ENCODE peak calls at places on chromosomes 6 and 20, in five cellular contexts. O, T, I, E and Z are unnamed samples.

GRCh38 chr6:111727798-111728197 is 122.1 kb upstream of the TRAF3IP2 start:
- DNase-seq in E (no peak), I (peak), O (no peak), T (no peak), Z (no peak)

GRCh38 chr20:50029697-50030428 is 47.1 kb downstream of the SNAI1 start:
- DNase-seq in O (peak), I (peak), E (no peak), T (no peak), Z (peak)

GRCh38 chr6:99114769-99115406 is 167.1 kb upstream of the FBXL4 start:
- DNase-seq in E (no peak), O (no peak), T (no peak), I (no peak), Z (no peak)

GRCh38 chr6:113381957-113382356 is 475.2 kb upstream of the MARCKS start:
- DNase-seq in T (peak), O (no peak), E (no peak), I (peak), Z (no peak)

GRCh38 chr20:47464380-47465101 is 37.1 kb upstream of the NCOA3 start:
- DNase-seq in E (no peak), T (peak), O (peak), I (peak), Z (peak)

GRCh38 chr20:48632825-48633619 is 194.8 kb downstream of the PREX1 start:
- DNase-seq in E (no peak), T (no peak), I (no peak), O (no peak), Z (no peak)

GRCh38 chr20:37627767-37628130 is 66.1 kb upstream of the CTNNBL1 start:
- DNase-seq in I (no peak), O (no peak), T (no peak), E (no peak), Z (no peak)

GRCh38 chr20:4153661-4154238 is 138.4 kb upstream of the RNF24 start:
- DNase-seq in I (no peak), T (no peak), E (no peak), O (no peak), Z (peak)

GRCh38 chr6:125377621-125378020 is 75.9 kb upstream of the HDDC2 start:
- DNase-seq in T (no peak), I (peak), E (no peak), O (no peak), Z (no peak)

GRCh38 chr6:134041093-134041492 is 11.3 kb downstream of the SLC2A12 start:
- DNase-seq in E (no peak), I (peak), O (no peak), T (no peak), Z (no peak)

GRCh38 chr20:9500121-9500911 is 14.1 kb upstream of the LAMP5 start:
- DNase-seq in T (no peak), I (no peak), E (no peak), O (no peak), Z (no peak)

GRCh38 chr6:56393615-56394612 is 146.5 kb upstream of the COL21A1 start:
- DNase-seq in I (no peak), O (no peak), T (no peak), E (no peak), Z (no peak)

GRCh38 chr6:31418251-31418650 is 14.9 kb downstream of the MICA start:
- DNase-seq in T (no peak), I (no peak), E (peak), O (no peak), Z (no peak)

GRCh38 chr6:14059791-14060436 is 57.7 kb upstream of the CD83 start:
- DNase-seq in T (peak), E (no peak), O (peak), I (peak), Z (no peak)

GRCh38 chr6:89385156-89385667 is 26.9 kb downstream of the RRAGD start:
- DNase-seq in T (no peak), E (no peak), I (no peak), O (no peak), Z (no peak)

GRCh38 chr6:90401933-90402830 is 105.5 kb upstream of the BACH2 start:
- DNase-seq in O (no peak), I (no peak), T (no peak), E (no peak), Z (no peak)

GRCh38 chr20:56439784-56440291 is 27.8 kb downstream of the CASS4 start:
- DNase-seq in E (no peak), I (peak), O (peak), T (peak), Z (no peak)

GRCh38 chr6:42978487-42978792 is 541 bp downstream of the PEX6 start:
- DNase-seq in I (no peak), E (no peak), O (peak), T (peak), Z (no peak)

GRCh38 chr20:62785381-62785780 is 10.9 kb upstream of the MRGBP start:
- DNase-seq in O (no peak), E (no peak), I (no peak), T (no peak), Z (no peak)

GRCh38 chr6:166623318-166623717 is 3.7 kb downstream of the RPS6KA2 start:
- DNase-seq in O (no peak), E (no peak), T (no peak), I (no peak), Z (no peak)

GRCh38 chr6:135655055-135655454 is 157.5 kb upstream of the AHI1 start:
- DNase-seq in I (peak), T (no peak), E (no peak), O (no peak), Z (no peak)

GRCh38 chr6:73624896-73625295 is 28.9 kb downstream of the SLC17A5 start:
- DNase-seq in T (no peak), I (no peak), E (no peak), O (no peak), Z (no peak)

GRCh38 chr6:52548353-52548713 is 28.5 kb downstream of the TRAM2 start:
- DNase-seq in O (no peak), E (no peak), I (no peak), T (no peak), Z (no peak)

GRCh38 chr6:14754636-14755513 is 491.0 kb upstream of the JARID2 start:
- DNase-seq in T (no peak), I (no peak), O (no peak), E (no peak), Z (no peak)

GRCh38 chr6:139891471-139891870 is 517.0 kb upstream of the CITED2 start:
- DNase-seq in E (no peak), I (no peak), T (no peak), O (no peak), Z (no peak)

GRCh38 chr6:89359561-89359960 is 7.0 kb upstream of the UBE2J1 start:
- DNase-seq in O (no peak), T (no peak), I (no peak), E (no peak), Z (no peak)

GRCh38 chr6:158687507-158687906 is 37.7 kb downstream of the SYTL3 start:
- DNase-seq in E (no peak), O (no peak), T (no peak), I (no peak), Z (no peak)

GRCh38 chr6:114171473-114171872 is 171.3 kb downstream of the HS3ST5 start:
- DNase-seq in I (no peak), O (no peak), T (no peak), E (no peak), Z (no peak)

GRCh38 chr6:43455034-43455747 is at the start of gene DLK2:
- DNase-seq in T (no peak), E (no peak), O (no peak), I (no peak), Z (no peak)

GRCh38 chr6:117477988-117478852 is 4.3 kb upstream of the DCBLD1 start:
- DNase-seq in I (no peak), T (no peak), E (no peak), O (no peak), Z (no peak)

GRCh38 chr20:5990946-5991345 is 40.5 kb downstream of the MCM8 start:
- DNase-seq in T (no peak), O (no peak), I (no peak), E (no peak), Z (no peak)

GRCh38 chr6:108171291-108171917 is 5.6 kb downstream of the NR2E1 start:
- DNase-seq in O (no peak), I (no peak), T (no peak), E (no peak), Z (no peak)

GRCh38 chr6:20702366-20702765 is 168.1 kb downstream of the CDKAL1 start:
- DNase-seq in O (no peak), E (no peak), I (no peak), T (no peak), Z (no peak)

GRCh38 chr6:149476789-149477455 is 7.9 kb downstream of the ZC3H12D start:
- DNase-seq in I (no peak), O (no peak), E (no peak), T (no peak), Z (no peak)

GRCh38 chr20:3307695-3308094 is 68.7 kb upstream of the SLC4A11 start:
- DNase-seq in I (peak), E (no peak), T (no peak), O (no peak), Z (no peak)

GRCh38 chr20:57124800-57125399 is 141.5 kb downstream of the BMP7 start:
- DNase-seq in O (no peak), E (no peak), T (no peak), I (no peak), Z (no peak)

GRCh38 chr6:52407467-52407866 is 12.7 kb upstream of the EFHC1 start:
- DNase-seq in I (peak), O (no peak), E (no peak), T (no peak), Z (no peak)

DNA sequence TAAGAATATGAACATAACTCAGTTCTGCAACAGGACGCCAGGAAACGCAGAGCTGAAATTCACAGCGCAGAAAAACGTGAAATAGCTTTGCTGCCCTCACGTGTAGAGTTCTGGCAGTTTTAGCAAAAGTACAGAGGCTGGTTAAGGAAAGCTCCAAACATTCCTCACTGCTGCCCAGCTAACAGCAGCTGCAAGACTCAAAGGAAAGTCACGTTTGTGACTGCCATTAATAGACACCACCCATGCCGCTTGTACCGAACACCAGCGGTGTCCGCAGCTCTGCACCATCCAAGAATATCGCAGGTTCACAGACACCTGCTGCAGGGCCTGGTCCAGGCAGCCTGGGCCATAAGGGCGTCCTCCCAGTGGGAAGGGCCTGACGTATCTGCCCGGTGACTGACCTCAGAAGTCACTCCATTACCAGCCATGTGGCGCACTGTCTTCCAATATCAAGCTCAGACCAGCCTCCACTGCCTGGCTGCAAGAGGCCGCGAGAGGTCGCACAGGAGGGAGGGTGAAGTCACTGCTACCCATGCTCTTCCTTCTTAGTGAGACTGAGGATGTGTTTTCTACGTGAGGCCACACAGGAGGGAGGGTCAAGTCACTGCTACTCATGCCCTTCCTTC is 61.4 kb downstream of the WDR27 start:
- DNase-seq in E (no peak), O (no peak), T (no peak), I (peak), Z (no peak)
- TF ChIP-seq CTCF in E (peak), O (no peak), T (no peak), I (peak), Z (peak)

GRCh38 chr20:59824711-59825562 is 108.5 kb downstream of the SYCP2 start:
- DNase-seq in T (no peak), I (no peak), O (no peak), E (peak), Z (no peak)
- H3K27ac ChIP-seq in T (no peak), I (no peak), O (no peak), E (no peak), Z (no peak)

GRCh38 chr20:44068311-44068710 is 118.7 kb downstream of the JPH2 start:
- DNase-seq in I (no peak), E (no peak), T (no peak), O (no peak), Z (no peak)
- TF ChIP-seq CTCF in I (no peak), E (no peak), T (no peak), O (no peak), Z (no peak)

GRCh38 chr6:29679962-29680361 is 990 bp downstream of the ZFP57 start:
- DNase-seq in E (no peak), I (no peak), O (no peak), T (no peak), Z (no peak)
- H3K27ac ChIP-seq in E (no peak), I (no peak), O (no peak), T (no peak), Z (no peak)

DNA sequence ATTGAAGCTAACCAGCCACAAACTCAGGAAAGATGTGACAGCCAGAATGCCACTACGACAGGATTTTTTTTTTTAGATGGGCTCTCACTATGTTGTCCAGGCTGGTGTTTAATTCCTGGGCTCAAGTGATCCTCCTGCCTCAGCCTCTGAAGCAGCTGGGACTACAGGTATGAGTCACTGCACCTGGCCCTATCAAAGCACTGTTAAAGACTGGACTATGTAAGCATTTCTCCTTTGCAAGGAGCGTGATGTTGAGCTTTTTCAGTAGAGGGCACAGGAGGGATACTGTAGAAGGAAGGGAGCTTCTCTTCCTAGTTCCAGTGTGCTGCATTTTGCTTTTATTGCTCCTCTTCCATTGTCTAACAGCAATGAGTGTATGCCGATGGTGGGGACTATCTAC is 35.8 kb downstream of the ZBTB9 start:
- DNase-seq in I (no peak), E (no peak), T (no peak), O (no peak), Z (no peak)
- TF ChIP-seq CTCF in I (no peak), E (no peak), T (no peak), O (no peak), Z (no peak)

DNA sequence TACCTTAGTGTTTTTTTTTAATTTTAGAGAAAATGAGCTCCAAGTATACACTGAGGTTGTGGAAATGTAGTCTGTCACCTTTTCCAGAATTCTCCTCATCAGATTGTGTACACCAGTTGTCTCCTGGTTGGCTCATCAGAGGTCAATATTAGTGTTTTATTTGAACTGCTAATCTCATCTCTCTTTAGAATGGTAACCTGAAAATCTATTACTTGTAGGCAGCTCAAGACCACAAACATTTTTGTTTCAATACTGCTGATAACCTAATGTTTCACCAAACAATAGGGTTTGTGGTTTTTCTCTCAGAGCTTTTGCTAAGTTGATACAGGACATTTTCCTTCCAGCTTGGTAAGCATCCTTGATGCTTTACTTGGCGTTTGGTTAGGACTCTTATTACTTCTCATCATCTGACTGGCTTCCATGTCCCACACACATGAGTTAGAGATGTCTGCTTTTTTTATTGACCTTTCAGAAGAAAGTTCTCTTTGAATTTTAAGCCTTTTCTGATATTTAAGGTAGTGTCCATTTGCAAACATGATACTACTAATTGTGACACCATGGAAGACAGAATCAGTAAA is 15.1 kb downstream of the ADGRG6 start:
- DNase-seq in E (no peak), O (no peak), I (no peak), T (no peak), Z (no peak)
- H3K27ac ChIP-seq in E (no peak), O (no peak), I (no peak), T (no peak), Z (no peak)